ENCODE peak calls at places on chromosomes 4 and X, in seven cellular contexts. G, F, Q, S, K, R and M are unnamed samples.
A peak's percentile ranks its signal among the peaks of the same experiment; 100 is the strongest.

GRCh38 chr4:188767496-188767895 is 628.3 kb downstream of the TRIML1 start:
- DNase-seq in G (no peak), F (peak; percentile 39), Q (no peak), S (no peak), K (no peak), R (no peak), M (no peak)

GRCh38 chrX:40099046-40099968 is 1.5 kb upstream of the BCOR start:
- DNase-seq in G (no peak), F (no peak), Q (peak; percentile 60), S (peak; percentile 56), K (no peak), R (no peak), M (no peak)

GRCh38 chr4:53505947-53506346 is 85.3 kb downstream of the LNX1 start:
- DNase-seq in G (no peak), F (no peak), Q (no peak), S (no peak), K (no peak), R (no peak), M (peak; percentile 18)

GRCh38 chrX:133590703-133591505 is 175.6 kb upstream of the GPC4 start:
- DNase-seq in G (no peak), F (no peak), Q (no peak), S (no peak), K (no peak), R (no peak), M (no peak)

GRCh38 chr4:13427599-13428325 is 56.4 kb downstream of the RAB28 start:
- DNase-seq in G (no peak), F (no peak), Q (no peak), S (no peak), K (no peak), R (no peak), M (peak; percentile 1)

GRCh38 chr4:1072830-1073446 is 40.4 kb downstream of the RNF212 start:
- DNase-seq in G (peak; percentile 43), F (peak; percentile 65), Q (peak; percentile 67), S (peak; percentile 40), K (peak; percentile 13), R (no peak), M (peak; percentile 18)

GRCh38 chrX:23902419-23902818 is 5.3 kb downstream of the APOO start:
- DNase-seq in G (no peak), F (peak; percentile 66), Q (no peak), S (peak; percentile 27), K (no peak), R (no peak), M (peak; percentile 13)

GRCh38 chrX:3548743-3549441 is 164.6 kb downstream of the PRKX start:
- DNase-seq in G (no peak), F (peak; percentile 72), Q (no peak), S (no peak), K (no peak), R (no peak), M (peak; percentile 47)

GRCh38 chr4:25504932-25505636 is 128.0 kb downstream of the ANAPC4 start:
- DNase-seq in G (no peak), F (no peak), Q (no peak), S (no peak), K (no peak), R (no peak), M (no peak)

GRCh38 chr4:41873380-41874295 is 61.6 kb upstream of the TMEM33 start:
- DNase-seq in G (no peak), F (no peak), Q (no peak), S (no peak), K (no peak), R (no peak), M (no peak)

GRCh38 chr4:56626963-56627362 is 54.1 kb downstream of the HOPX start:
- DNase-seq in G (no peak), F (no peak), Q (no peak), S (no peak), K (no peak), R (no peak), M (no peak)

GRCh38 chr4:37644962-37645361 is 41.2 kb downstream of the RELL1 start:
- DNase-seq in G (no peak), F (no peak), Q (no peak), S (no peak), K (no peak), R (no peak), M (no peak)

GRCh38 chrX:10902001-10902400 is 209.1 kb upstream of the HCCS start:
- DNase-seq in G (no peak), F (no peak), Q (no peak), S (no peak), K (no peak), R (no peak), M (peak; percentile 49)

GRCh38 chrX:70033348-70033747 is 16.4 kb downstream of the AWAT2 start:
- DNase-seq in G (peak; percentile 50), F (peak; percentile 21), Q (peak; percentile 40), S (no peak), K (no peak), R (no peak), M (no peak)

GRCh38 chrX:118548831-118549230 is 53.2 kb downstream of the DOCK11 start:
- DNase-seq in G (no peak), F (no peak), Q (no peak), S (peak; percentile 24), K (no peak), R (no peak), M (no peak)

GRCh38 chrX:95056901-95057300 is 1382.9 kb downstream of the FAM133A start:
- DNase-seq in G (no peak), F (peak; percentile 4), Q (no peak), S (no peak), K (no peak), R (no peak), M (no peak)

GRCh38 chr4:154528866-154529265 is 21.3 kb downstream of the PLRG1 start:
- DNase-seq in G (no peak), F (no peak), Q (no peak), S (no peak), K (no peak), R (no peak), M (no peak)

GRCh38 chr4:174111350-174111888 is 172.0 kb downstream of the FBXO8 start:
- DNase-seq in G (no peak), F (no peak), Q (no peak), S (no peak), K (no peak), R (no peak), M (no peak)

GRCh38 chrX:152647978-152648377 is 10.3 kb downstream of the GABRQ start:
- DNase-seq in G (no peak), F (no peak), Q (no peak), S (no peak), K (no peak), R (no peak), M (no peak)

GRCh38 chrX:28675173-28675572 is 87.9 kb downstream of the IL1RAPL1 start:
- DNase-seq in G (no peak), F (no peak), Q (no peak), S (no peak), K (no peak), R (no peak), M (no peak)

GRCh38 chr4:147638942-147639341 is 21.7 kb downstream of the TMEM184C start:
- DNase-seq in G (no peak), F (peak; percentile 6), Q (no peak), S (no peak), K (no peak), R (no peak), M (no peak)

GRCh38 chrX:45788315-45788714 is 587.6 kb upstream of the DIPK2B start:
- DNase-seq in G (no peak), F (no peak), Q (no peak), S (no peak), K (no peak), R (no peak), M (peak; percentile 57)

GRCh38 chr4:76821661-76822060 is 76.3 kb downstream of the SOWAHB start:
- DNase-seq in G (no peak), F (no peak), Q (no peak), S (no peak), K (no peak), R (no peak), M (no peak)

GRCh38 chr4:186772936-186773335 is 49.3 kb upstream of the FAT1 start:
- DNase-seq in G (no peak), F (no peak), Q (no peak), S (no peak), K (no peak), R (no peak), M (no peak)

GRCh38 chr4:114208747-114209146 is 229.3 kb upstream of the ARSJ start:
- DNase-seq in G (no peak), F (no peak), Q (no peak), S (no peak), K (no peak), R (no peak), M (no peak)

GRCh38 chr4:110184124-110184790 is 14.2 kb downstream of the ELOVL6 start:
- DNase-seq in G (peak; percentile 50), F (peak; percentile 57), Q (no peak), S (no peak), K (no peak), R (no peak), M (no peak)